ENCODE peak calls at places on chromosomes 6 and 20, in five cellular contexts. P is NAMALWA, Y is hepatocyte, Q is iPS-NIHi11, V is M059J. M is an unnamed sample.

GRCh38 chr6:141164042-141164748 is 968.5 kb upstream of the GJE1 start:
- DNase-seq in Y (peak; percentile 47), Q (no peak), P (no peak), V (no peak), M (no peak)

GRCh38 chr6:109626311-109626710 is 64.7 kb downstream of the AK9 start:
- DNase-seq in Y (no peak), P (no peak), V (no peak), Q (no peak), M (no peak)

GRCh38 chr6:55176958-55177357 is 2.6 kb downstream of the HCRTR2 start:
- DNase-seq in P (no peak), V (peak; percentile 7), Y (peak; percentile 21), Q (no peak), M (no peak)

GRCh38 chr6:151900897-151901485 is 93.5 kb downstream of the ESR1 start:
- DNase-seq in V (peak; percentile 93), P (no peak), Y (no peak), Q (no peak), M (no peak)

GRCh38 chr6:74073896-74074295 is 377.9 kb downstream of the CD109 start:
- DNase-seq in V (peak; percentile 76), P (no peak), Y (no peak), Q (no peak), M (no peak)

GRCh38 chr20:41150664-41151063 is 13.3 kb downstream of the PLCG1 start:
- DNase-seq in V (peak; percentile 27), Q (no peak), P (no peak), Y (no peak), M (no peak)

GRCh38 chr20:14711681-14712080 is 374.3 kb upstream of the FLRT3 start:
- DNase-seq in Y (peak; percentile 24), V (no peak), Q (peak; percentile 38), P (no peak), M (no peak)

GRCh38 chr6:83853178-83853967 is at the start of gene RIPPLY2:
- DNase-seq in V (no peak), Q (peak; percentile 50), P (no peak), Y (peak; percentile 33), M (peak; percentile 64)

GRCh38 chr20:5970381-5970780 is 19.9 kb downstream of the MCM8 start:
- DNase-seq in Y (no peak), Q (no peak), P (no peak), V (no peak), M (no peak)

GRCh38 chr6:139290787-139291294 is 957 bp downstream of the TXLNB start:
- DNase-seq in V (peak; percentile 61), Q (no peak), Y (no peak), P (peak; percentile 95), M (no peak)

GRCh38 chr20:23622839-23623343 is 14.9 kb downstream of the CST3 start:
- DNase-seq in Y (peak; percentile 83), Q (no peak), P (no peak), V (peak; percentile 93), M (peak; percentile 84)

GRCh38 chr6:157328108-157328692 is 4.9 kb upstream of the TMEM242 start:
- DNase-seq in P (no peak), Q (no peak), V (peak; percentile 65), Y (no peak), M (no peak)

GRCh38 chr6:17987576-17988421 is at the start of gene KIF13A:
- DNase-seq in Q (peak; percentile 91), V (peak; percentile 82), Y (peak; percentile 84), P (no peak), M (peak; percentile 85)

GRCh38 chr6:36769676-36770499 is 69.4 kb downstream of the CPNE5 start:
- DNase-seq in Q (no peak), V (peak; percentile 97), P (peak; percentile 54), Y (no peak), M (no peak)

GRCh38 chr20:2093883-2094282 is 7.7 kb upstream of the STK35 start:
- DNase-seq in Q (no peak), P (peak; percentile 24), Y (no peak), V (no peak), M (no peak)

GRCh38 chr6:153616506-153616905 is 422.5 kb upstream of the OPRM1 start:
- DNase-seq in Q (peak; percentile 7), P (no peak), Y (no peak), V (no peak), M (no peak)

GRCh38 chr6:56671651-56672461 is 29.2 kb upstream of the DST start:
- DNase-seq in Y (peak; percentile 48), V (no peak), Q (peak; percentile 18), P (no peak), M (peak; percentile 62)

GRCh38 chr6:137665342-137665741 is 171.1 kb upstream of the OLIG3 start:
- DNase-seq in Y (no peak), V (peak; percentile 70), P (no peak), Q (no peak), M (no peak)

GRCh38 chr20:60060006-60060557 is 101.9 kb downstream of the CDH26 start:
- DNase-seq in Q (no peak), V (no peak), Y (no peak), P (no peak), M (no peak)

GRCh38 chr6:149235130-149235561 is 82.4 kb upstream of the TAB2 start:
- DNase-seq in Y (peak; percentile 30), Q (no peak), V (peak; percentile 98), P (no peak), M (no peak)

GRCh38 chr6:65706436-65706835 is 590 bp downstream of the EYS start:
- DNase-seq in V (no peak), Q (no peak), Y (no peak), P (no peak), M (no peak)

GRCh38 chr6:33908025-33908424 is 104.2 kb upstream of the MLN start:
- DNase-seq in V (no peak), Q (no peak), Y (peak; percentile 59), P (no peak), M (no peak)

GRCh38 chr20:835220-836045 is 1.9 kb downstream of the FAM110A start:
- DNase-seq in Q (no peak), P (no peak), Y (no peak), V (peak; percentile 37), M (peak; percentile 88)

M was measured in Right ventricle myocardium inferior.